ENCODE peak calls at places on chromosomes 6 and 20, in five cellular contexts. F, A, T, L and H are unnamed samples.

GRCh38 chr6:3456794-3457709 is at the start of gene SLC22A23:
- DNase-seq in L (no peak), A (no peak), F (peak; percentile 87), T (peak; percentile 70), H (peak; percentile 46)

GRCh38 chr6:165986647-165987482 is 180.8 kb downstream of the TBXT start:
- DNase-seq in T (no peak), A (peak; percentile 54), F (no peak), L (no peak), H (no peak)

GRCh38 chr20:58097943-58098342 is 130.5 kb downstream of the ANKRD60 start:
- DNase-seq in T (no peak), A (no peak), L (no peak), F (no peak), H (no peak)

GRCh38 chr6:90044182-90044832 is 150.0 kb downstream of the GJA10 start:
- DNase-seq in L (no peak), T (no peak), F (no peak), A (no peak), H (no peak)

GRCh38 chr6:51570168-51570921 is 517.1 kb downstream of the PKHD1 start:
- DNase-seq in L (no peak), T (no peak), A (no peak), F (no peak), H (no peak)

GRCh38 chr6:138410972-138411667 is 7.1 kb downstream of the HEBP2 start:
- DNase-seq in L (peak; percentile 46), A (peak; percentile 51), T (no peak), F (no peak), H (no peak)

GRCh38 chr6:131811510-131811909 is 3.7 kb downstream of the ENPP1 start:
- DNase-seq in F (no peak), L (no peak), A (no peak), T (no peak), H (no peak)

GRCh38 chr20:44053046-44053445 is 133.9 kb downstream of the JPH2 start:
- DNase-seq in L (no peak), T (no peak), F (no peak), A (no peak), H (no peak)

GRCh38 chr6:83615025-83615999 is 93.6 kb downstream of the SNAP91 start:
- DNase-seq in T (no peak), F (no peak), L (peak; percentile 13), A (peak; percentile 55), H (no peak)

GRCh38 chr6:39466664-39467063 is 144.2 kb upstream of the KCNK16 start:
- DNase-seq in F (no peak), A (no peak), T (no peak), L (no peak), H (no peak)

GRCh38 chr6:68697394-68697793 is 62.3 kb downstream of the ADGRB3 start:
- DNase-seq in T (no peak), F (no peak), A (no peak), L (no peak), H (no peak)

GRCh38 chr20:6994452-6994851 is 227.0 kb downstream of the BMP2 start:
- DNase-seq in T (no peak), L (peak; percentile 62), A (peak; percentile 60), F (no peak), H (no peak)

GRCh38 chr6:154352898-154353585 is 3.6 kb downstream of the IPCEF1 start:
- DNase-seq in L (no peak), T (no peak), F (no peak), A (no peak), H (no peak)

GRCh38 chr6:143561105-143561704 is 49.7 kb upstream of the FUCA2 start:
- DNase-seq in A (no peak), T (no peak), L (no peak), F (no peak), H (no peak)

GRCh38 chr20:40307937-40308478 is 381.0 kb downstream of the MAFB start:
- DNase-seq in A (no peak), T (no peak), L (no peak), F (no peak), H (no peak)

GRCh38 chr6:134928151-134928917 is 21.6 kb downstream of the ALDH8A1 start:
- DNase-seq in T (no peak), A (no peak), F (no peak), L (no peak), H (no peak)

GRCh38 chr6:13524801-13525508 is 37.6 kb upstream of the GFOD1 start:
- DNase-seq in A (no peak), F (no peak), L (no peak), T (no peak), H (no peak)

GRCh38 chr6:12941422-12941821 is 224.9 kb downstream of the PHACTR1 start:
- DNase-seq in T (no peak), F (no peak), L (no peak), A (peak; percentile 12), H (no peak)

GRCh38 chr6:86657192-86657591 is 280.1 kb upstream of the HTR1E start:
- DNase-seq in T (no peak), F (no peak), A (no peak), L (no peak), H (no peak)

GRCh38 chr6:160520043-160520904 is 143.8 kb downstream of the LPA start:
- DNase-seq in A (peak; percentile 58), T (peak; percentile 66), F (peak; percentile 78), L (no peak), H (peak; percentile 67)

GRCh38 chr6:158564243-158565121 is 4.6 kb downstream of the TMEM181 start:
- DNase-seq in L (no peak), A (no peak), T (no peak), F (no peak), H (peak; percentile 11)

GRCh38 chr6:132931937-132932336 is 117.6 kb downstream of the RPS12 start:
- DNase-seq in T (no peak), A (peak; percentile 76), F (no peak), L (peak; percentile 63), H (no peak)

GRCh38 chr6:127030841-127031240 is 87.6 kb upstream of the RSPO3 start:
- DNase-seq in A (no peak), T (no peak), F (no peak), L (no peak), H (no peak)

GRCh38 chr6:66662196-66662595 is 955.2 kb upstream of the EYS start:
- DNase-seq in T (no peak), A (peak; percentile 69), F (no peak), L (peak; percentile 24), H (no peak)

GRCh38 chr20:46872315-46873211 is 22.1 kb upstream of the EYA2 start:
- DNase-seq in L (no peak), T (no peak), F (no peak), A (peak; percentile 6), H (no peak)

GRCh38 chr6:53524455-53524815 is 20.5 kb downstream of the GCLC start:
- DNase-seq in A (peak; percentile 52), F (no peak), L (peak; percentile 40), T (no peak), H (no peak)